ENCODE peak calls at places on chromosomes 6 and 20, in eight cellular contexts. P is CD4-positive, alpha-beta T cell; X is progenitor cell of endocrine pancreas; R is GM20000; U is dorsolateral prefrontal cortex; S is right lobe of liver; Q is prostate gland; V is OCI-LY7. W is an unnamed sample.

GRCh38 chr6:137764464-137764863 is 102.6 kb upstream of the TNFAIP3 start:
- DNase-seq in P (no peak), X (no peak), R (no peak), U (no peak), S (no peak), Q (no peak), V (no peak), W (no peak)

GRCh38 chr6:16130932-16131387 is 2.1 kb downstream of the MYLIP start:
- DNase-seq in P (no peak), X (no peak), R (peak), U (no peak), S (no peak), Q (peak), V (peak), W (peak)

GRCh38 chr6:79031821-79032590 is 46.0 kb downstream of the PHIP start:
- DNase-seq in P (no peak), X (no peak), R (no peak), U (no peak), S (no peak), Q (no peak), V (no peak), W (no peak)

GRCh38 chr6:18395177-18395850 is 8.2 kb downstream of the RNF144B start:
- DNase-seq in P (no peak), X (no peak), R (no peak), U (no peak), S (no peak), Q (no peak), V (no peak), W (no peak)

GRCh38 chr6:50984135-50984534 is 165.5 kb downstream of the TFAP2B start:
- DNase-seq in P (no peak), X (no peak), R (no peak), U (no peak), S (no peak), Q (no peak), V (no peak), W (no peak)

GRCh38 chr6:109493865-109494264 is 10.8 kb upstream of the ZBTB24 start:
- DNase-seq in P (no peak), X (no peak), R (no peak), U (no peak), S (no peak), Q (no peak), V (no peak), W (no peak)

GRCh38 chr6:163897030-163897429 is 482.5 kb downstream of the QKI start:
- DNase-seq in P (no peak), X (no peak), R (no peak), U (no peak), S (no peak), Q (no peak), V (no peak), W (no peak)

GRCh38 chr6:54899986-54900385 is 53.4 kb downstream of the FAM83B start:
- DNase-seq in P (no peak), X (no peak), R (no peak), U (no peak), S (no peak), Q (no peak), V (no peak), W (no peak)

GRCh38 chr6:133818320-133818719 is 70.6 kb upstream of the TCF21 start:
- DNase-seq in P (no peak), X (no peak), R (no peak), U (no peak), S (no peak), Q (no peak), V (no peak), W (no peak)

GRCh38 chr6:128600397-128600951 is 80.1 kb upstream of the PTPRK start:
- DNase-seq in P (no peak), X (no peak), R (no peak), U (no peak), S (no peak), Q (no peak), V (no peak), W (peak)

GRCh38 chr20:53829706-53830521 is 236.3 kb upstream of the ZNF217 start:
- DNase-seq in P (no peak), X (no peak), R (peak), U (no peak), S (no peak), Q (no peak), V (peak), W (no peak)

GRCh38 chr6:152984387-152984872 is 1.6 kb upstream of the FBXO5 start:
- DNase-seq in P (no peak), X (no peak), R (peak), U (no peak), S (no peak), Q (no peak), V (peak), W (no peak)

GRCh38 chr20:10855031-10855430 is 181.2 kb upstream of the JAG1 start:
- DNase-seq in P (no peak), X (no peak), R (no peak), U (no peak), S (no peak), Q (no peak), V (no peak), W (no peak)

GRCh38 chr6:97594834-97595233 is 311.8 kb upstream of the MMS22L start:
- DNase-seq in P (no peak), X (no peak), R (no peak), U (no peak), S (no peak), Q (no peak), V (no peak), W (no peak)

GRCh38 chr6:46421239-46421638 is 70.0 kb downstream of the RCAN2 start:
- DNase-seq in P (no peak), X (no peak), R (no peak), U (no peak), S (no peak), Q (no peak), V (no peak), W (no peak)

GRCh38 chr20:46770330-46771194 is 61.1 kb downstream of the SLC2A10 start:
- DNase-seq in P (no peak), X (no peak), R (no peak), U (no peak), S (no peak), Q (no peak), V (peak), W (no peak)

GRCh38 chr6:20660534-20660933 is 126.3 kb downstream of the CDKAL1 start:
- DNase-seq in P (no peak), X (no peak), R (no peak), U (no peak), S (no peak), Q (no peak), V (no peak), W (no peak)

GRCh38 chr6:107264357-107264831 is 149.1 kb upstream of the BEND3 start:
- DNase-seq in P (no peak), X (no peak), R (no peak), U (no peak), S (no peak), Q (no peak), V (no peak), W (no peak)

GRCh38 chr6:31368461-31368860 is 11.5 kb upstream of the HLA-B start:
- DNase-seq in P (no peak), X (no peak), R (no peak), U (no peak), S (no peak), Q (no peak), V (no peak), W (no peak)

GRCh38 chr20:38001173-38001875 is 31.9 kb downstream of the TTI1 start:
- DNase-seq in P (no peak), X (no peak), R (no peak), U (no peak), S (no peak), Q (no peak), V (no peak), W (no peak)

GRCh38 chr6:43181621-43181941 is 415 bp upstream of the CUL9 start:
- DNase-seq in P (no peak), X (no peak), R (no peak), U (no peak), S (no peak), Q (no peak), V (no peak), W (no peak)

GRCh38 chr20:17637413-17637780 is 44.6 kb downstream of the RRBP1 start:
- DNase-seq in P (no peak), X (no peak), R (no peak), U (no peak), S (no peak), Q (no peak), V (no peak), W (no peak)

GRCh38 chr6:130922922-130923321 is 95.7 kb downstream of the SMLR1 start:
- DNase-seq in P (no peak), X (no peak), R (no peak), U (no peak), S (no peak), Q (no peak), V (no peak), W (no peak)

GRCh38 chr6:157034433-157035230 is 257.5 kb downstream of the ARID1B start:
- DNase-seq in P (no peak), X (no peak), R (peak), U (no peak), S (no peak), Q (no peak), V (peak), W (no peak)

GRCh38 chr20:31494131-31494530 is 19.0 kb downstream of the REM1 start:
- DNase-seq in P (no peak), X (no peak), R (no peak), U (no peak), S (no peak), Q (no peak), V (no peak), W (peak)
- TF ChIP-seq CTCF in P (no peak), X (peak), R (no peak), U (no peak), S (peak), Q (no peak), V (peak), W (peak)

DNA sequence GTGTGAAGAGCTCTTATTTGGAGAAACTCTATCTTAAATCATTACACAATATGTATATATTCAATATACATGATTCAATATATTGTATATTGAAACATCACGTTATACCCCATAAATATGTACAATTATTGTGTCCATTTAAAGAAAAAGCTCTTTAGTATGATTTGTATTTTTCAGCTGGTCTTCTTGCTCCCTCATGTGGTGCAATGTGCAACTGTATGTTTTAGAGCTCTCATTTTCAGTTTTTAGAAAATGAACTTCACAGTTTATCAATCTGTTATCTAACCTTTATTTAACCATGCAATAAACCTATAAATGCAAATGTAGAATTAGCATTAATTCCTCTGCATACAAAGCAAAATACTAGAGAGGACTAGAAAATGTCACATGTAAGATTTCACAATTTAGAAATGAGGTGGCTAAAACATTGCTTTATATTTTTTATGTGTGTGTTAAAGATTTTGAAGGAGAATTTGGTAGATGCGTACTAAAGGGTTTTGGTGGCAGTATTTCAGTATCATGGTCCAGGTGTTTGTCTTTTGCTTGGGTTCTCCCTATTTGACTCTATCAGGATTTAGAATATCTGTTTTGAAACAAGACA is 167.1 kb downstream of the PHF3 start:
- DNase-seq in P (no peak), X (no peak), R (peak), U (no peak), S (no peak), Q (no peak), V (peak), W (no peak)
- TF ChIP-seq CTCF in P (no peak), X (peak), R (no peak), U (peak), S (peak), Q (peak), V (peak), W (peak)

GRCh38 chr6:112118034-112118433 is 30.6 kb downstream of the FAM229B start:
- DNase-seq in P (no peak), X (no peak), R (no peak), U (no peak), S (no peak), Q (no peak), V (no peak), W (no peak)

GRCh38 chr6:112114577-112115223 is 27.3 kb downstream of the FAM229B start:
- DNase-seq in P (no peak), X (no peak), R (no peak), U (no peak), S (no peak), Q (no peak), V (no peak), W (no peak)

GRCh38 chr6:112113918-112114317 is 26.5 kb downstream of the FAM229B start:
- DNase-seq in P (no peak), X (no peak), R (no peak), U (no peak), S (no peak), Q (no peak), V (no peak), W (no peak)

GRCh38 chr6:112117554-112117953 is 30.2 kb downstream of the FAM229B start:
- DNase-seq in P (no peak), X (no peak), R (no peak), U (no peak), S (no peak), Q (no peak), V (no peak), W (no peak)

GRCh38 chr6:112116215-112116614 is 28.8 kb downstream of the FAM229B start:
- DNase-seq in P (no peak), X (no peak), R (no peak), U (no peak), S (peak), Q (no peak), V (no peak), W (no peak)
- TF ChIP-seq CTCF in P (no peak), X (peak), R (no peak), U (no peak), S (no peak), Q (no peak), V (no peak), W (no peak)

GRCh38 chr6:126632271-126632670 is 292.4 kb downstream of the CENPW start:
- DNase-seq in P (no peak), X (no peak), R (no peak), U (no peak), S (no peak), Q (no peak), V (no peak), W (no peak)

GRCh38 chr6:126633362-126633761 is 293.4 kb downstream of the CENPW start:
- DNase-seq in P (no peak), X (no peak), R (no peak), U (no peak), S (no peak), Q (no peak), V (no peak), W (no peak)

GRCh38 chr6:126625019-126625418 is 285.1 kb downstream of the CENPW start:
- DNase-seq in P (no peak), X (peak), R (no peak), U (no peak), S (no peak), Q (no peak), V (no peak), W (peak)

GRCh38 chr6:126631343-126631742 is 291.4 kb downstream of the CENPW start:
- DNase-seq in P (no peak), X (no peak), R (no peak), U (no peak), S (no peak), Q (no peak), V (no peak), W (no peak)

DNA sequence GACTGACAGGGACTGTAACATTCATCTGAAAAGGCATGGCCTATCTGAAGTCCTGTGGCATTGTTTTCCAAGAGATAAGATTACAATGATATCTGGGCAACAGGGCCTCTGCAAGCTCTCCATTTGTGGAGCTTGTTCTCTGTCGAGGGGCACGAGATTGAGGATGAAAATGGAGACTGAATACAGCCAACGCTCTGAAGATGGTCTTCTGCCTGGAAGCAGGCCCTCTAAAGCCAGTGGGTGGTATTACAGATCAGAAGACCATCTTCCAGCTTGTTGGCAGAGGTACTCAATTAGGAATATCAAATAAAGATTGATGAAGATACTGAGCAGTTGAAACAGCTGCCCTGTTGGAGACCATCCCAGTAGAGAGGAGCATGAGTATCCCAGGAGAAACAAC is 288.2 kb downstream of the CENPW start:
- DNase-seq in P (no peak), X (no peak), R (no peak), U (no peak), S (no peak), Q (no peak), V (peak), W (no peak)
- TF ChIP-seq CTCF in P (no peak), X (no peak), R (peak), U (no peak), S (no peak), Q (no peak), V (peak), W (peak)

GRCh38 chr6:2404211-2404929 is 159.0 kb upstream of the GMDS start:
- DNase-seq in P (no peak), X (no peak), R (no peak), U (no peak), S (no peak), Q (no peak), V (no peak), W (no peak)

DNA sequence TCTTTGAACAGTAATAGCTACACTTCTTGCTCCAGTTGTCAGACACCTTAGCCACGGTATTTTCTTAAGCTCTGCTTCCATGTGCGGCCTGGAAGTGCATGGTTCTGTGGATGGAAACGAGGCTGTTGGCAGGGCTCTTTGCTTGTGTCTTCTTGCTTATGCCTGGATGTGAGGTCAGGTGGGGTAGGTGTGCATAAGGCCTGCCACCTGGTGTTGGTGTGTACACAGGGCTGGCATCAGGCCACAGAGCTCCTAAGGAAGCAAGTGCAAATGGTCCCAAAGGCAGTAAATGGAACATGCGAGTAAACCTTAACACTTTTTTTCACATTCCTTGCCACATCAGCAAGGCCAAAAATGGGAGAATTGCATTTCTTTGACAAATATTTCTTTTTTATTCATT is 158.1 kb upstream of the GMDS start:
- DNase-seq in P (no peak), X (no peak), R (no peak), U (no peak), S (no peak), Q (no peak), V (no peak), W (no peak)
- TF ChIP-seq CTCF in P (no peak), X (no peak), R (no peak), U (no peak), S (no peak), Q (no peak), V (no peak), W (no peak)

GRCh38 chr6:3159805-3160781 is 2.7 kb upstream of the TUBB2A start:
- DNase-seq in P (peak), X (no peak), R (no peak), U (peak), S (peak), Q (no peak), V (peak), W (no peak)

GRCh38 chr6:3162067-3162497 is 4.7 kb upstream of the TUBB2A start:
- DNase-seq in P (no peak), X (no peak), R (no peak), U (no peak), S (no peak), Q (no peak), V (peak), W (no peak)

GRCh38 chr6:3163248-3163594 is 5.9 kb upstream of the TUBB2A start:
- DNase-seq in P (no peak), X (no peak), R (no peak), U (no peak), S (no peak), Q (no peak), V (no peak), W (no peak)

GRCh38 chr6:3164388-3164787 is 7.0 kb upstream of the TUBB2A start:
- DNase-seq in P (no peak), X (no peak), R (no peak), U (no peak), S (no peak), Q (no peak), V (no peak), W (no peak)

DNA sequence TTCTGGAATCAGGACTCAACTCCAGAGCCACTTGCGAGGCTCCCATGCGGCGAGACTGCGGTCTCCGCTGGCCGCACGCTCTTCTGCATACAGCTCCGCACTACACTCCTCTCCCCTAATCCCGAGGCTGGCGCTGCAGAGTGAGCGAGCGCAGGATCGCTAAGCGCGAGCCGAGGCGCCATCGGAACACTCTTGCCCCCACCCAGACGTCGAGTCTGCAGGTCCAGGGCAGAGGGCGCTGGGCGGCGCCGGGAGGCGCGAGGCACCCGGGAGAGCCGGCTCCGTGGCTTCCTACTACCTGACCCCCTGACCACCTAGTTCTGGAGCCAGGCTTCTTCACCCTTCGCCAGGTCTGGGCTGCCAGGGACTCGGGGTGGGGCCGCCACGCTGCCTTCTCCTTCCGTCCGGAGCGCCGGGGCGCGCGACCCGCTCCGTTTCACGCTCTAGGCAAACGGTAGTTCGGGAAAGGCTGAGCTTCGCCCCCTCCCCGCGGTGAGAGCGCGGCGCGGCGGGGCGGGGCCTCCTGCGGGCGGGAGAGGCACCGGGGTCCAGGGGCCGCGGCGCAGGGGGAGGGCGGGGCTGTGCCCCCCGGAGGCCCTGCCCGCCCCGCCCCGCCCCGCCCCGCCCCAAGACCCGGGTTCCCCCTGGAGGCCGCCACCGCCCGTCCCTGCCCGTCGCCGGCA is 5.4 kb upstream of the TUBB2A start:
- DNase-seq in P (peak), X (peak), R (peak), U (peak), S (peak), Q (peak), V (peak), W (peak)
- TF ChIP-seq CTCF in P (no peak), X (peak), R (no peak), U (no peak), S (no peak), Q (peak), V (peak), W (no peak)

GRCh38 chr20:57736738-57737347 is 27.0 kb upstream of the PMEPA1 start:
- DNase-seq in P (no peak), X (no peak), R (no peak), U (no peak), S (no peak), Q (no peak), V (no peak), W (no peak)

GRCh38 chr20:57737349-57737748 is 27.5 kb upstream of the PMEPA1 start:
- DNase-seq in P (no peak), X (no peak), R (no peak), U (no peak), S (no peak), Q (no peak), V (no peak), W (no peak)

GRCh38 chr20:57738484-57738883 is 28.7 kb upstream of the PMEPA1 start:
- DNase-seq in P (no peak), X (no peak), R (no peak), U (no peak), S (no peak), Q (no peak), V (no peak), W (no peak)

GRCh38 chr20:57735831-57736737 is 26.3 kb upstream of the PMEPA1 start:
- DNase-seq in P (no peak), X (no peak), R (no peak), U (no peak), S (no peak), Q (no peak), V (no peak), W (no peak)

DNA sequence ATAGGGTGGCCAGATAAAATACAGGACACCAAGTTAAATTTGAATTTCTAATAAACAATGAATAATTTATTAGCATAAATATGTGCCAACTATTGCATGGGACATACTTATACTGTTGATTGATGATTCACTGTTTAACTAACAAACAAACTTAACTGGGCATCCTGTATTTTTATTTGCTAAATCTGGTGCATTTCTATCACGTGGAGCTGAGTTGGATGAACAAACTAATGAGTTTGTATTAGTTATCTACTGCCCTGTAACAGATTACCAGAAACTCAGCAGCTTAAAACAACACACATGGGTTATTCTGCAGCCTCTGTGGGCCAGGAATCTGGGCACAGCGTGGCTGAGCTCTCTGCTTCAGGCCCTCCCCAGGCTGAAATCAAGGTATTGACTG is 28.2 kb upstream of the PMEPA1 start:
- DNase-seq in P (no peak), X (no peak), R (no peak), U (no peak), S (no peak), Q (no peak), V (no peak), W (no peak)
- TF ChIP-seq CTCF in P (no peak), X (no peak), R (no peak), U (no peak), S (no peak), Q (no peak), V (no peak), W (no peak)

W was measured in endothelial cell.